ENCODE peak calls at places on chromosomes 6 and 20, in ten cellular contexts. V, U, A, W, N, J, T, X, E and D are unnamed samples. For H3K4me1, the result is how much of the 10 kb centered on the place peaks cover.

GRCh38 chr20:38856570-38856969 is 51.1 kb downstream of the PPP1R16B start:
- DNase-seq in T (no peak), N (no peak), J (no peak), W (no peak), E (no peak), X (no peak), A (no peak), U (no peak), V (no peak), D (no peak)

GRCh38 chr20:50366270-50367103 is 143.7 kb upstream of the PTPN1 start:
- DNase-seq in U (peak), X (peak), W (peak), J (no peak), V (no peak), T (no peak), A (no peak), N (peak), E (no peak), D (peak)

GRCh38 chr6:100592929-100593328 is 128.2 kb upstream of the SIM1 start:
- DNase-seq in E (no peak), N (no peak), T (no peak), J (no peak), W (no peak), A (no peak), U (no peak), V (no peak), X (no peak), D (no peak)

GRCh38 chr20:48760403-48760889 is 67.4 kb downstream of the PREX1 start:
- DNase-seq in J (peak), X (no peak), W (no peak), A (no peak), U (peak), E (no peak), V (no peak), T (no peak), N (no peak), D (no peak)

GRCh38 chr6:109165392-109165964 is 70.2 kb downstream of the CEP57L1 start:
- DNase-seq in N (no peak), A (no peak), J (peak), X (peak), V (peak), W (no peak), T (no peak), U (no peak), E (no peak), D (peak)

GRCh38 chr6:143744593-143745151 is 66.9 kb downstream of the PHACTR2 start:
- DNase-seq in W (no peak), E (no peak), N (no peak), V (no peak), U (no peak), A (no peak), T (no peak), J (peak), X (no peak), D (no peak)

GRCh38 chr6:140858381-140858971 is 1274.2 kb upstream of the GJE1 start:
- DNase-seq in J (no peak), W (no peak), T (no peak), N (no peak), U (no peak), A (no peak), X (no peak), E (no peak), V (no peak), D (no peak)

GRCh38 chr6:166304106-166304505 is 4.1 kb downstream of the PRR18 start:
- DNase-seq in N (no peak), V (no peak), E (peak), J (no peak), W (no peak), A (no peak), T (no peak), U (no peak), X (no peak), D (no peak)

GRCh38 chr6:25193147-25193864 is 85.9 kb upstream of the CARMIL1 start:
- DNase-seq in V (no peak), J (peak), W (no peak), N (no peak), X (peak), T (no peak), E (no peak), A (no peak), U (no peak), D (no peak)

GRCh38 chr20:41697861-41698559 is 79.8 kb upstream of the CHD6 start:
- DNase-seq in A (no peak), V (no peak), E (peak), X (no peak), W (no peak), N (no peak), U (peak), J (no peak), T (no peak), D (no peak)

DNA sequence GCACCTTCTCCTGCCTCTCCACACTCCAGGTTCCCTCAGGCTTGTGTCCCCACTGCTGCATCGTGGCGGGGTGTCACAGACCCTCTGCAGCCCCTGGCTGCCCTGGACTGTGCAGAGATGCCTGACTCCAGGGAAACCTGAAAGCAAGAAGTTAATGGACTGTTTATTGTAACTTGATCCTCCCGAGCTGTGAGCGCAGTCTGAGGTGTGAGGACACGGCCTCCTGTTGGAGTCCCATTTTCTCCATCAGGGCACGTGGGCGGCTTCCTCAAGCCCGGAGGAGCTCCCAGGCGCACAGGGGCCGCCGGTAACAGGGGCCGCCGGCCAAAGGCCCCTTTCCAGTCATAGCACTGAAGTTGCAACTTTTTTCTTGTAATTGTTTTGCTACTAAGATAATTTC is 16.9 kb downstream of the RBM38 start:
- DNase-seq in V (peak), W (no peak), U (no peak), A (no peak), N (no peak), J (no peak), T (no peak), X (no peak), E (no peak), D (peak)
- H3K27ac ChIP-seq in V (peak), W (no peak), U (no peak), A (no peak), N (no peak), J (no peak), T (no peak), X (no peak), E (no peak), D (peak)

DNA sequence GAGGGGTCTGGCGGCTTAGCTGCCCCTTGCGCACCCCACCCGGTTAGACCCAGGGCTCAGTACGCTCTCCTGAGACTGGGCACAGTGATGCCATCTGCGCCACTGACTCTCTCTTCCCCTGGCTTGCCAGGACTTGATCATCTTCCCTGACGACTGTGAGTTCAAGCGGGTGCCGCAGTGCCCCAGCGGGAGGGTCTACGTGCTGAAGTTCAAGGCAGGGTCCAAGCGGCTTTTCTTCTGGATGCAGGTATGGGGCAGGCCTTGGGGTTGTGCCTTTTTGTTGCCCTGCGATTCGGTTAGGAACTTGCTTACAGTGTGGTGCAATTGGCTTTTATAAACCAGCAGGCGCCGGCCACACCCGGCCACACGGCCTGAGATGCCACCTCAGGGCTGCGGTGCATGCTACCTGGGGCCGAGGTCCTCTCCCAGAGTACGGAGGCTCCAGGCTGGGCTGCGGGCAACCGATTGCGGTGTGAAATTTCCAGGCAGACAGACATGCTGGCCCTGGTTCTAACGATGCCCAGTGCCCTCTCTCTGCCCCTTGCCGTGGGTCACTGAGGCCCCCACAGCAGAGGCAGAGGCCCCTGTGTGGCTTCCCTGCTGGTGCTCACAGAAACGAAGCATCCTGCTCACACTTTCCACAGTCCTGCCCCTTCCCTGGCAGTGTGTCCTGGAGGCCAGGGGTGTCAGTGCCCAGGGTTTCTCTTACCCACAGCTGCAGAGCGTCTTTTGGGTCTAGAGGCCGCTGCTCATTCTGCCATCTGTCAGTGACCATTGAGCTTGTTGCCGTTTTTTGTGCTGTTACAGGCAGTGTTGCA is 1.7 kb downstream of the ADRM1 start:
- DNase-seq in T (no peak), E (no peak), W (no peak), U (no peak), V (no peak), N (no peak), A (no peak), J (no peak), X (no peak), D (peak)
- H3K4me1 ChIP-seq in T (under half), E (under half), W (under half), U (under half), V (under half), N (under half), A (under half), J (under half), X (under half), D (under half)

GRCh38 chr6:36374956-36375355 is 12.5 kb downstream of the ETV7 start:
- DNase-seq in T (no peak), A (no peak), N (no peak), X (no peak), U (no peak), E (peak), V (no peak), J (no peak), W (no peak), D (no peak)

GRCh38 chr6:36374194-36374593 is 13.3 kb downstream of the ETV7 start:
- DNase-seq in A (no peak), E (no peak), J (no peak), N (no peak), U (no peak), W (no peak), V (no peak), X (no peak), T (no peak), D (no peak)

GRCh38 chr6:36375644-36376155 is 11.8 kb downstream of the ETV7 start:
- DNase-seq in A (no peak), V (no peak), E (peak), J (no peak), N (no peak), W (no peak), U (no peak), T (no peak), X (no peak), D (no peak)

GRCh38 chr6:36372088-36372487 is 15.4 kb downstream of the ETV7 start:
- DNase-seq in A (no peak), X (no peak), E (no peak), T (no peak), N (no peak), J (no peak), U (no peak), V (no peak), W (no peak), D (no peak)

DNA sequence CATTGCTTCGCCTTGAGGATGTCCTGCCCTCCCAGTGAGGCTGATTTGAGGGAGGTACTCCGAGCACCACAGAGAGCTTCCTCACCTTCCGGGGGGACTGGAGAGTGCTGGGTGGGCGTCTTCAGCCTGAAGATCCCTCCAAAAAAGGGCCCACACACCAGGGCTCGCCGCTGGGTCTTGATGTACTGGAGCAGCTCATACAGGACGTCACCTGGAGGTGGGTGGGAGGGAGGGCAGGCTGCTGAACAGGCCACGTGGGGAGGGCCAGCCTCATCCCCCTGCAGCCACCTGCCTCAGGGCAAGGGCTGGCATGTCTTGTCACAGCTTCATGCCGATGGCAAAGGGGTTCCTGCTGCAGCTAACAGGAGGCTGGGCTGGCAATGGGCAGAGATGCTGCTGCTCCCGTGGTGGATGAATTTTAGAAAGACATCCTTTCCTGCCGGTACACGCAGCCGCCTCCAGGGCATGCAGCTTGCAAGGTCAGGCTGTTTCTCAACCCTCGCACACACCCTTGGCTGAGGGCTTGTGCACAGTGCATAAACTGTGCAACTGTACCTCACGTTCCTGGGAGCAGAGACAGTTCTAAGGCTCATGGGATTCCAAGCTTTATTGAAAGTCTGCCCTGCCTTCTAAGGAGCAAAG is 14.0 kb downstream of the ETV7 start:
- DNase-seq in A (no peak), J (no peak), U (no peak), W (no peak), T (no peak), V (no peak), X (no peak), N (no peak), E (no peak), D (no peak)
- H3K27ac ChIP-seq in A (no peak), J (no peak), U (no peak), W (no peak), T (no peak), V (no peak), X (no peak), N (no peak), E (no peak), D (no peak)

GRCh38 chr6:33685411-33686224 is 25.9 kb downstream of the UQCC2 start:
- DNase-seq in V (no peak), X (no peak), U (no peak), T (no peak), A (no peak), N (no peak), J (no peak), W (no peak), E (no peak), D (no peak)
- H3K4me1 ChIP-seq in V (under half), X (under half), U (under half), T (under half), A (under half), N (under half), J (under half), W (under half), E (under half), D (under half)

GRCh38 chr6:139152088-139152891 is 17.4 kb downstream of the HECA start:
- DNase-seq in E (no peak), X (no peak), A (no peak), N (no peak), J (no peak), V (no peak), U (no peak), W (no peak), T (no peak), D (no peak)

GRCh38 chr6:139150915-139151314 is 16.0 kb downstream of the HECA start:
- DNase-seq in W (no peak), E (no peak), T (no peak), V (no peak), X (no peak), U (no peak), A (no peak), J (no peak), N (no peak), D (no peak)

GRCh38 chr6:139152892-139153271 is 18.0 kb downstream of the HECA start:
- DNase-seq in X (no peak), J (no peak), E (no peak), W (no peak), V (no peak), N (no peak), U (no peak), T (no peak), A (no peak), D (no peak)

GRCh38 chr6:139149383-139149782 is 14.5 kb downstream of the HECA start:
- DNase-seq in E (no peak), W (no peak), J (peak), U (no peak), V (no peak), T (no peak), A (no peak), X (no peak), N (no peak), D (no peak)

DNA sequence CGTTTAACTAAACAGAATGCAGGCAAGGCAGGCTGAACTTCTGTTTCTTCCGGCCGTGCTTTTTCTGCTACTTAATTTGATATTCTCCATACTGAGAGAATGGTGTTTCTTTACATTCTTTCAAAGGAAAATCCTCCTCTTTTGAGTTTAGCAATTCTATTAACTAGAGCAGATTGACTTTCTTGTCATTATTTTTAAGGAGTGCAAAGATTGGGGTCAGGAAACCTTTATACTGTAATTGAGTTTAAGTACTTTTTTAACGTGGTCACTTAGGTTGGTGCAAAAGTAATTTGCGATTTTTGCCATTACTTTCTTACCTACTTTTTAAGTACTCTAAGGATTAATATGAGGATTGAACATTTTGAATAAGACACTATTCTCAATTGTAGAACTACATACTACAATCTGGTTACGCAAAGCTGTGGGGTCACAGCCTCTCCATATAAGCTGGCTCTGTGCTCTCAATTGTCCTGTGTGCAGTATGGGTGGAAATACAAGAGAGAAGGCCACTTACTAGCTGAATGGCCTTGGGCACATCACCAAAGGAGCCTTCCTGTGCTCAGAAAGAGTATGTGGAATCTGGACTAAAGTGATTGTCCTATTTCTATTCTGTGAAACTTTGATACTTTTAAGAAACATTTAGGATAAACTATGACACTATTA is 16.7 kb downstream of the HECA start:
- DNase-seq in V (no peak), T (no peak), E (no peak), J (no peak), W (no peak), X (no peak), A (no peak), U (no peak), N (no peak), D (no peak)
- H3K27ac ChIP-seq in V (no peak), T (no peak), E (no peak), J (no peak), W (no peak), X (no peak), A (no peak), U (peak), N (no peak), D (no peak)

GRCh38 chr6:16450285-16450684 is 211.9 kb downstream of the GMPR start:
- DNase-seq in V (no peak), U (no peak), T (no peak), E (no peak), X (no peak), A (no peak), N (no peak), W (no peak), J (no peak), D (no peak)
- H3K4me1 ChIP-seq in V (under half), U (under half), T (under half), E (under half), X (under half), A (under half), N (under half), W (under half), J (under half), D (under half)

GRCh38 chr20:58084566-58084965 is 143.9 kb downstream of the ANKRD60 start:
- DNase-seq in W (no peak), U (no peak), A (no peak), N (no peak), X (no peak), V (no peak), T (peak), J (no peak), E (no peak), D (no peak)
- H3K27ac ChIP-seq in W (no peak), U (no peak), A (no peak), N (no peak), X (no peak), V (no peak), T (no peak), J (no peak), E (no peak), D (no peak)

GRCh38 chr20:52747736-52748135 is 224.4 kb upstream of the TSHZ2 start:
- DNase-seq in X (peak), N (no peak), W (no peak), U (no peak), A (no peak), T (no peak), E (peak), V (no peak), J (no peak), D (peak)

GRCh38 chr20:52749020-52749419 is 223.1 kb upstream of the TSHZ2 start:
- DNase-seq in X (no peak), E (no peak), V (no peak), A (no peak), W (no peak), N (no peak), J (no peak), U (no peak), T (no peak), D (no peak)

GRCh38 chr20:52746768-52747167 is 225.4 kb upstream of the TSHZ2 start:
- DNase-seq in X (no peak), N (no peak), J (no peak), A (no peak), E (no peak), W (no peak), T (no peak), U (no peak), V (no peak), D (peak)

GRCh38 chr20:52749938-52750337 is 222.2 kb upstream of the TSHZ2 start:
- DNase-seq in X (no peak), V (no peak), T (no peak), E (no peak), J (no peak), W (no peak), A (no peak), N (no peak), U (no peak), D (no peak)

DNA sequence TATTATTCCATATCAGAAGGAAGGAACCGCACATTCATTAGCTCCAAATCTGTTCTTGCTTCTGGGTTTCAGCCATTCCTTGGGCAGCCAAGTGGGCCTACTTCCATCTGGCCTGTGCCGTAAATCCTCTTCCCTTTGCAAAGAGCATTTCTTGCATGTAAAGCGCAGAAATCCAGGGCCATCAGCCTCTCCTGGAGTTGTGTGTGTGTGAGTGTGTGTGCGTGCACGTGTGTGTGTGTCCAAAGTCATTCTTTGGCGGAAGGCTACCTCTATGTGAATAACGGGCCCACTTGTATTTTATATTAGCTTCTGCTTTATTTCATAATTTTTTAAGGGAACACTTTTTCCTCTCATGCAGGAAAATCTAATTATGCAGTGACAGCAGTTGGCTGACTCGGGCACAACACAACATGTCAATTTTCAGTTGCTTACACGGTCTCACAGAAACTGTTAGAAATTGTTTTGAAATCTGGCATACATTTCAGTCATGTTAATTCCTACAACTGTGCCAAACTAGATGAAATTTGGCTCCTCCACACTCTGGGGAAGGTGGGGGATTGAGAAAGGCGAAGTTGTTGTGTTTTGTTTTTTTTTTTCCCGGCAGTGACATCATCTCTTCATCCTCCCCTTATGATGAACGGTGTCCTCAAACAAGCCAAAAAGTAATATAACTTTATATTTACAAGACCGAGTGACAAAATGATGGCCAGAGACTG is 223.8 kb upstream of the TSHZ2 start:
- DNase-seq in U (no peak), X (peak), V (no peak), T (no peak), J (no peak), N (no peak), E (no peak), W (no peak), A (no peak), D (peak)
- H3K4me1 ChIP-seq in U (under half), X (under half), V (under half), T (under half), J (under half), N (under half), E (under half), W (under half), A (under half), D (under half)